ENCODE peak calls at places on chromosomes 1 and 21, in ten cellular contexts. One of them, this sample, is unnamed.
A peak's percentile ranks its signal among the peaks of the same experiment; 100 is the strongest.

GRCh38 chr1:47513393-47513792 is 75.5 kb downstream of the FOXD2 start:
- DNase-seq in heart right ventricle: no peak
- DNase-seq in HS-5: no peak
- DNase-seq in AG08396: no peak
- DNase-seq in activated naive CD8-positive, alpha-beta T cell treated with anti-CD3 and anti-CD28 coated beads for 36 hours: no peak
- DNase-seq in breast epithelium: no peak
- DNase-seq in trophoblast cell: no peak
- DNase-seq in lower leg skin: no peak
- DNase-seq in left cardiac atrium: no peak
- DNase-seq in activated T-cell treated with anti-CD3 and anti-CD28 coated beads, Interleukin-2, amount 50 U/mL, for 72 hours: no peak
- DNase-seq in this sample: no peak

GRCh38 chr1:25927541-25928265 is 21.5 kb upstream of the STMN1 start:
- DNase-seq in heart right ventricle: no peak
- DNase-seq in HS-5: no peak
- DNase-seq in AG08396: no peak
- DNase-seq in activated naive CD8-positive, alpha-beta T cell treated with anti-CD3 and anti-CD28 coated beads for 36 hours: no peak
- DNase-seq in breast epithelium: no peak
- DNase-seq in trophoblast cell: no peak
- DNase-seq in lower leg skin: no peak
- DNase-seq in left cardiac atrium: no peak
- DNase-seq in activated T-cell treated with anti-CD3 and anti-CD28 coated beads, Interleukin-2, amount 50 U/mL, for 72 hours: no peak
- DNase-seq in this sample: no peak

GRCh38 chr1:21630571-21631338 is 38.4 kb downstream of the RAP1GAP start:
- DNase-seq in heart right ventricle: no peak
- DNase-seq in HS-5: no peak
- DNase-seq in AG08396: no peak
- DNase-seq in activated naive CD8-positive, alpha-beta T cell treated with anti-CD3 and anti-CD28 coated beads for 36 hours: no peak
- DNase-seq in breast epithelium: no peak
- DNase-seq in trophoblast cell: no peak
- DNase-seq in lower leg skin: no peak
- DNase-seq in left cardiac atrium: no peak
- DNase-seq in activated T-cell treated with anti-CD3 and anti-CD28 coated beads, Interleukin-2, amount 50 U/mL, for 72 hours: no peak
- DNase-seq in this sample: no peak

GRCh38 chr1:59814901-59815825 is at the start of gene HOOK1:
- DNase-seq in heart right ventricle: peak; percentile 11
- DNase-seq in HS-5: no peak
- DNase-seq in AG08396: no peak
- DNase-seq in activated naive CD8-positive, alpha-beta T cell treated with anti-CD3 and anti-CD28 coated beads for 36 hours: no peak
- DNase-seq in breast epithelium: peak; percentile 20
- DNase-seq in trophoblast cell: no peak
- DNase-seq in lower leg skin: no peak
- DNase-seq in left cardiac atrium: peak; percentile 25
- DNase-seq in activated T-cell treated with anti-CD3 and anti-CD28 coated beads, Interleukin-2, amount 50 U/mL, for 72 hours: no peak
- DNase-seq in this sample: no peak

GRCh38 chr1:234600418-234601216 is 9.4 kb downstream of the IRF2BP2 start:
- DNase-seq in heart right ventricle: peak; percentile 37
- DNase-seq in HS-5: no peak
- DNase-seq in AG08396: no peak
- DNase-seq in activated naive CD8-positive, alpha-beta T cell treated with anti-CD3 and anti-CD28 coated beads for 36 hours: no peak
- DNase-seq in breast epithelium: no peak
- DNase-seq in trophoblast cell: no peak
- DNase-seq in lower leg skin: no peak
- DNase-seq in left cardiac atrium: peak; percentile 46
- DNase-seq in activated T-cell treated with anti-CD3 and anti-CD28 coated beads, Interleukin-2, amount 50 U/mL, for 72 hours: peak; percentile 20
- DNase-seq in this sample: no peak

GRCh38 chr1:65020774-65021173 is 54.4 kb upstream of the JAK1 start:
- DNase-seq in heart right ventricle: no peak
- DNase-seq in HS-5: no peak
- DNase-seq in AG08396: no peak
- DNase-seq in activated naive CD8-positive, alpha-beta T cell treated with anti-CD3 and anti-CD28 coated beads for 36 hours: no peak
- DNase-seq in breast epithelium: no peak
- DNase-seq in trophoblast cell: no peak
- DNase-seq in lower leg skin: no peak
- DNase-seq in left cardiac atrium: no peak
- DNase-seq in activated T-cell treated with anti-CD3 and anti-CD28 coated beads, Interleukin-2, amount 50 U/mL, for 72 hours: no peak
- DNase-seq in this sample: no peak

GRCh38 chr1:159007734-159008133 is 2.0 kb upstream of the IFI16 start:
- DNase-seq in heart right ventricle: no peak
- DNase-seq in HS-5: no peak
- DNase-seq in AG08396: no peak
- DNase-seq in activated naive CD8-positive, alpha-beta T cell treated with anti-CD3 and anti-CD28 coated beads for 36 hours: no peak
- DNase-seq in breast epithelium: no peak
- DNase-seq in trophoblast cell: no peak
- DNase-seq in lower leg skin: no peak
- DNase-seq in left cardiac atrium: no peak
- DNase-seq in activated T-cell treated with anti-CD3 and anti-CD28 coated beads, Interleukin-2, amount 50 U/mL, for 72 hours: no peak
- DNase-seq in this sample: no peak

GRCh38 chr1:84611796-84612195 is 37.6 kb upstream of the CTBS start:
- DNase-seq in heart right ventricle: no peak
- DNase-seq in HS-5: no peak
- DNase-seq in AG08396: no peak
- DNase-seq in activated naive CD8-positive, alpha-beta T cell treated with anti-CD3 and anti-CD28 coated beads for 36 hours: no peak
- DNase-seq in breast epithelium: no peak
- DNase-seq in trophoblast cell: no peak
- DNase-seq in lower leg skin: no peak
- DNase-seq in left cardiac atrium: no peak
- DNase-seq in activated T-cell treated with anti-CD3 and anti-CD28 coated beads, Interleukin-2, amount 50 U/mL, for 72 hours: no peak
- DNase-seq in this sample: no peak

GRCh38 chr1:40620586-40620985 is 44.9 kb downstream of the RIMS3 start:
- DNase-seq in heart right ventricle: no peak
- DNase-seq in HS-5: no peak
- DNase-seq in AG08396: no peak
- DNase-seq in activated naive CD8-positive, alpha-beta T cell treated with anti-CD3 and anti-CD28 coated beads for 36 hours: no peak
- DNase-seq in breast epithelium: no peak
- DNase-seq in trophoblast cell: no peak
- DNase-seq in lower leg skin: no peak
- DNase-seq in left cardiac atrium: no peak
- DNase-seq in activated T-cell treated with anti-CD3 and anti-CD28 coated beads, Interleukin-2, amount 50 U/mL, for 72 hours: no peak
- DNase-seq in this sample: no peak

GRCh38 chr1:25568834-25569598 is 25.6 kb downstream of the LDLRAP1 start:
- DNase-seq in heart right ventricle: no peak
- DNase-seq in HS-5: peak; percentile 66
- DNase-seq in AG08396: peak; percentile 80
- DNase-seq in activated naive CD8-positive, alpha-beta T cell treated with anti-CD3 and anti-CD28 coated beads for 36 hours: peak; percentile 68
- DNase-seq in breast epithelium: peak; percentile 46
- DNase-seq in trophoblast cell: no peak
- DNase-seq in lower leg skin: peak; percentile 48
- DNase-seq in left cardiac atrium: peak; percentile 62
- DNase-seq in activated T-cell treated with anti-CD3 and anti-CD28 coated beads, Interleukin-2, amount 50 U/mL, for 72 hours: peak; percentile 34
- DNase-seq in this sample: no peak

GRCh38 chr21:28118570-28118969 is 874.1 kb downstream of the LTN1 start:
- DNase-seq in heart right ventricle: no peak
- DNase-seq in HS-5: no peak
- DNase-seq in AG08396: no peak
- DNase-seq in activated naive CD8-positive, alpha-beta T cell treated with anti-CD3 and anti-CD28 coated beads for 36 hours: no peak
- DNase-seq in breast epithelium: no peak
- DNase-seq in trophoblast cell: no peak
- DNase-seq in lower leg skin: no peak
- DNase-seq in left cardiac atrium: no peak
- DNase-seq in activated T-cell treated with anti-CD3 and anti-CD28 coated beads, Interleukin-2, amount 50 U/mL, for 72 hours: no peak
- DNase-seq in this sample: no peak

GRCh38 chr1:165228676-165229075 is 127.8 kb downstream of the LMX1A start:
- DNase-seq in heart right ventricle: no peak
- DNase-seq in HS-5: no peak
- DNase-seq in AG08396: peak; percentile 22
- DNase-seq in activated naive CD8-positive, alpha-beta T cell treated with anti-CD3 and anti-CD28 coated beads for 36 hours: no peak
- DNase-seq in breast epithelium: no peak
- DNase-seq in trophoblast cell: no peak
- DNase-seq in lower leg skin: no peak
- DNase-seq in left cardiac atrium: no peak
- DNase-seq in activated T-cell treated with anti-CD3 and anti-CD28 coated beads, Interleukin-2, amount 50 U/mL, for 72 hours: no peak
- DNase-seq in this sample: no peak

GRCh38 chr21:36254106-36254941 is 65.7 kb upstream of the MORC3 start:
- DNase-seq in heart right ventricle: no peak
- DNase-seq in HS-5: no peak
- DNase-seq in AG08396: no peak
- DNase-seq in activated naive CD8-positive, alpha-beta T cell treated with anti-CD3 and anti-CD28 coated beads for 36 hours: no peak
- DNase-seq in breast epithelium: no peak
- DNase-seq in trophoblast cell: no peak
- DNase-seq in lower leg skin: no peak
- DNase-seq in left cardiac atrium: no peak
- DNase-seq in activated T-cell treated with anti-CD3 and anti-CD28 coated beads, Interleukin-2, amount 50 U/mL, for 72 hours: no peak
- DNase-seq in this sample: no peak

GRCh38 chr1:55195523-55196233 is 19.5 kb downstream of the USP24 start:
- DNase-seq in heart right ventricle: no peak
- DNase-seq in HS-5: no peak
- DNase-seq in AG08396: no peak
- DNase-seq in activated naive CD8-positive, alpha-beta T cell treated with anti-CD3 and anti-CD28 coated beads for 36 hours: no peak
- DNase-seq in breast epithelium: no peak
- DNase-seq in trophoblast cell: no peak
- DNase-seq in lower leg skin: no peak
- DNase-seq in left cardiac atrium: no peak
- DNase-seq in activated T-cell treated with anti-CD3 and anti-CD28 coated beads, Interleukin-2, amount 50 U/mL, for 72 hours: no peak
- DNase-seq in this sample: no peak

GRCh38 chr1:34779526-34779925 is 1.5 kb upstream of the GJB3 start:
- DNase-seq in heart right ventricle: no peak
- DNase-seq in HS-5: no peak
- DNase-seq in AG08396: no peak
- DNase-seq in activated naive CD8-positive, alpha-beta T cell treated with anti-CD3 and anti-CD28 coated beads for 36 hours: no peak
- DNase-seq in breast epithelium: no peak
- DNase-seq in trophoblast cell: no peak
- DNase-seq in lower leg skin: no peak
- DNase-seq in left cardiac atrium: no peak
- DNase-seq in activated T-cell treated with anti-CD3 and anti-CD28 coated beads, Interleukin-2, amount 50 U/mL, for 72 hours: no peak
- DNase-seq in this sample: no peak

GRCh38 chr1:59673575-59674467 is 140.9 kb upstream of the HOOK1 start:
- DNase-seq in heart right ventricle: no peak
- DNase-seq in HS-5: no peak
- DNase-seq in AG08396: no peak
- DNase-seq in activated naive CD8-positive, alpha-beta T cell treated with anti-CD3 and anti-CD28 coated beads for 36 hours: no peak
- DNase-seq in breast epithelium: peak; percentile 96
- DNase-seq in trophoblast cell: peak; percentile 27
- DNase-seq in lower leg skin: peak; percentile 82
- DNase-seq in left cardiac atrium: no peak
- DNase-seq in activated T-cell treated with anti-CD3 and anti-CD28 coated beads, Interleukin-2, amount 50 U/mL, for 72 hours: no peak
- DNase-seq in this sample: no peak

GRCh38 chr1:152501704-152502103 is 8.9 kb upstream of the LCE5A start:
- DNase-seq in heart right ventricle: no peak
- DNase-seq in HS-5: peak; percentile 25
- DNase-seq in AG08396: no peak
- DNase-seq in activated naive CD8-positive, alpha-beta T cell treated with anti-CD3 and anti-CD28 coated beads for 36 hours: no peak
- DNase-seq in breast epithelium: no peak
- DNase-seq in trophoblast cell: peak; percentile 92
- DNase-seq in lower leg skin: no peak
- DNase-seq in left cardiac atrium: no peak
- DNase-seq in activated T-cell treated with anti-CD3 and anti-CD28 coated beads, Interleukin-2, amount 50 U/mL, for 72 hours: no peak
- DNase-seq in this sample: no peak

GRCh38 chr1:152870831-152871730 is 7.0 kb upstream of the SMCP start:
- DNase-seq in heart right ventricle: no peak
- DNase-seq in HS-5: no peak
- DNase-seq in AG08396: peak; percentile 44
- DNase-seq in activated naive CD8-positive, alpha-beta T cell treated with anti-CD3 and anti-CD28 coated beads for 36 hours: no peak
- DNase-seq in breast epithelium: no peak
- DNase-seq in trophoblast cell: peak; percentile 41
- DNase-seq in lower leg skin: no peak
- DNase-seq in left cardiac atrium: no peak
- DNase-seq in activated T-cell treated with anti-CD3 and anti-CD28 coated beads, Interleukin-2, amount 50 U/mL, for 72 hours: peak; percentile 19
- DNase-seq in this sample: no peak

GRCh38 chr1:92169606-92170005 is 48.1 kb upstream of the C1orf146 start:
- DNase-seq in heart right ventricle: no peak
- DNase-seq in HS-5: no peak
- DNase-seq in AG08396: no peak
- DNase-seq in activated naive CD8-positive, alpha-beta T cell treated with anti-CD3 and anti-CD28 coated beads for 36 hours: no peak
- DNase-seq in breast epithelium: no peak
- DNase-seq in trophoblast cell: no peak
- DNase-seq in lower leg skin: no peak
- DNase-seq in left cardiac atrium: no peak
- DNase-seq in activated T-cell treated with anti-CD3 and anti-CD28 coated beads, Interleukin-2, amount 50 U/mL, for 72 hours: no peak
- DNase-seq in this sample: no peak

GRCh38 chr1:222240536-222241181 is 307.2 kb downstream of the HHIPL2 start:
- DNase-seq in heart right ventricle: no peak
- DNase-seq in HS-5: no peak
- DNase-seq in AG08396: peak; percentile 43
- DNase-seq in activated naive CD8-positive, alpha-beta T cell treated with anti-CD3 and anti-CD28 coated beads for 36 hours: no peak
- DNase-seq in breast epithelium: no peak
- DNase-seq in trophoblast cell: no peak
- DNase-seq in lower leg skin: no peak
- DNase-seq in left cardiac atrium: no peak
- DNase-seq in activated T-cell treated with anti-CD3 and anti-CD28 coated beads, Interleukin-2, amount 50 U/mL, for 72 hours: no peak
- DNase-seq in this sample: no peak

GRCh38 chr1:28046716-28047115 is 41.7 kb downstream of the EYA3 start:
- DNase-seq in heart right ventricle: no peak
- DNase-seq in HS-5: no peak
- DNase-seq in AG08396: no peak
- DNase-seq in activated naive CD8-positive, alpha-beta T cell treated with anti-CD3 and anti-CD28 coated beads for 36 hours: no peak
- DNase-seq in breast epithelium: no peak
- DNase-seq in trophoblast cell: no peak
- DNase-seq in lower leg skin: no peak
- DNase-seq in left cardiac atrium: no peak
- DNase-seq in activated T-cell treated with anti-CD3 and anti-CD28 coated beads, Interleukin-2, amount 50 U/mL, for 72 hours: no peak
- DNase-seq in this sample: no peak

GRCh38 chr1:171219751-171220385 is 28.4 kb upstream of the FMO1 start:
- DNase-seq in heart right ventricle: no peak
- DNase-seq in HS-5: peak; percentile 46
- DNase-seq in AG08396: peak; percentile 52
- DNase-seq in activated naive CD8-positive, alpha-beta T cell treated with anti-CD3 and anti-CD28 coated beads for 36 hours: no peak
- DNase-seq in breast epithelium: peak; percentile 58
- DNase-seq in trophoblast cell: peak; percentile 4
- DNase-seq in lower leg skin: no peak
- DNase-seq in left cardiac atrium: no peak
- DNase-seq in activated T-cell treated with anti-CD3 and anti-CD28 coated beads, Interleukin-2, amount 50 U/mL, for 72 hours: no peak
- DNase-seq in this sample: no peak

GRCh38 chr1:183022202-183023145 is 746 bp upstream of the LAMC1 start:
- DNase-seq in heart right ventricle: peak; percentile 73
- DNase-seq in HS-5: peak; percentile 96
- DNase-seq in AG08396: peak; percentile 89
- DNase-seq in activated naive CD8-positive, alpha-beta T cell treated with anti-CD3 and anti-CD28 coated beads for 36 hours: peak; percentile 38
- DNase-seq in breast epithelium: peak; percentile 89
- DNase-seq in trophoblast cell: peak; percentile 91
- DNase-seq in lower leg skin: peak; percentile 94
- DNase-seq in left cardiac atrium: peak; percentile 85
- DNase-seq in activated T-cell treated with anti-CD3 and anti-CD28 coated beads, Interleukin-2, amount 50 U/mL, for 72 hours: peak; percentile 40
- DNase-seq in this sample: peak; percentile 36

GRCh38 chr1:203368624-203369451 is 17.9 kb upstream of the FMOD start:
- DNase-seq in heart right ventricle: peak; percentile 56
- DNase-seq in HS-5: no peak
- DNase-seq in AG08396: peak; percentile 55
- DNase-seq in activated naive CD8-positive, alpha-beta T cell treated with anti-CD3 and anti-CD28 coated beads for 36 hours: no peak
- DNase-seq in breast epithelium: peak; percentile 70
- DNase-seq in trophoblast cell: no peak
- DNase-seq in lower leg skin: peak; percentile 87
- DNase-seq in left cardiac atrium: peak; percentile 70
- DNase-seq in activated T-cell treated with anti-CD3 and anti-CD28 coated beads, Interleukin-2, amount 50 U/mL, for 72 hours: no peak
- DNase-seq in this sample: no peak

GRCh38 chr1:214318356-214318755 is 37.4 kb downstream of the SMYD2 start:
- DNase-seq in heart right ventricle: no peak
- DNase-seq in HS-5: no peak
- DNase-seq in AG08396: no peak
- DNase-seq in activated naive CD8-positive, alpha-beta T cell treated with anti-CD3 and anti-CD28 coated beads for 36 hours: no peak
- DNase-seq in breast epithelium: no peak
- DNase-seq in trophoblast cell: no peak
- DNase-seq in lower leg skin: no peak
- DNase-seq in left cardiac atrium: no peak
- DNase-seq in activated T-cell treated with anti-CD3 and anti-CD28 coated beads, Interleukin-2, amount 50 U/mL, for 72 hours: no peak
- DNase-seq in this sample: no peak

GRCh38 chr21:25307489-25307888 is 299.8 kb downstream of the MRPL39 start:
- DNase-seq in heart right ventricle: no peak
- DNase-seq in HS-5: no peak
- DNase-seq in AG08396: peak; percentile 21
- DNase-seq in activated naive CD8-positive, alpha-beta T cell treated with anti-CD3 and anti-CD28 coated beads for 36 hours: no peak
- DNase-seq in breast epithelium: no peak
- DNase-seq in trophoblast cell: no peak
- DNase-seq in lower leg skin: no peak
- DNase-seq in left cardiac atrium: no peak
- DNase-seq in activated T-cell treated with anti-CD3 and anti-CD28 coated beads, Interleukin-2, amount 50 U/mL, for 72 hours: no peak
- DNase-seq in this sample: no peak

GRCh38 chr1:59364012-59364411 is 67.1 kb downstream of the FGGY start:
- DNase-seq in heart right ventricle: no peak
- DNase-seq in HS-5: no peak
- DNase-seq in AG08396: no peak
- DNase-seq in activated naive CD8-positive, alpha-beta T cell treated with anti-CD3 and anti-CD28 coated beads for 36 hours: no peak
- DNase-seq in breast epithelium: no peak
- DNase-seq in trophoblast cell: no peak
- DNase-seq in lower leg skin: no peak
- DNase-seq in left cardiac atrium: no peak
- DNase-seq in activated T-cell treated with anti-CD3 and anti-CD28 coated beads, Interleukin-2, amount 50 U/mL, for 72 hours: no peak
- DNase-seq in this sample: no peak

GRCh38 chr1:216175714-216176113 is 247.5 kb downstream of the USH2A start:
- DNase-seq in heart right ventricle: no peak
- DNase-seq in HS-5: no peak
- DNase-seq in AG08396: no peak
- DNase-seq in activated naive CD8-positive, alpha-beta T cell treated with anti-CD3 and anti-CD28 coated beads for 36 hours: no peak
- DNase-seq in breast epithelium: no peak
- DNase-seq in trophoblast cell: no peak
- DNase-seq in lower leg skin: no peak
- DNase-seq in left cardiac atrium: no peak
- DNase-seq in activated T-cell treated with anti-CD3 and anti-CD28 coated beads, Interleukin-2, amount 50 U/mL, for 72 hours: no peak
- DNase-seq in this sample: no peak

This sample was measured in activated naive CD4-positive, alpha-beta T cell treated with anti-CD3 and anti-CD28 coated beads, Interleukin-2, amount 10 ng/mL, durations not matched to agents 7 days and 5 days.